ENCODE peak calls at places on chromosomes 12 and 14, in ten cellular contexts. G is body of pancreas, T is A549, I is adrenal gland, S is Peyer's patch, Y is K562, C is H54, N is upper lobe of left lung, F is tibial nerve, W is IMR-90. A is an unnamed sample.

GRCh38 chr12:81231574-81232368 is 153.9 kb downstream of the ACSS3 start:
- DNase-seq in G (no peak), T (no peak), I (no peak), S (no peak), Y (no peak), C (no peak), N (no peak), F (no peak), W (no peak), A (no peak)

GRCh38 chr12:28507867-28508266 is 317.6 kb downstream of the CCDC91 start:
- DNase-seq in G (no peak), T (no peak), I (no peak), S (no peak), Y (no peak), C (no peak), N (no peak), F (no peak), W (no peak), A (no peak)

GRCh38 chr12:9049520-9050133 is 60.3 kb downstream of the KLRG1 start:
- DNase-seq in G (no peak), T (peak; percentile 34), I (no peak), S (no peak), Y (peak; percentile 27), C (peak; percentile 15), N (no peak), F (no peak), W (peak; percentile 52), A (no peak)

GRCh38 chr14:50062438-50063039 is 53.8 kb downstream of the VCPKMT start:
- DNase-seq in G (peak; percentile 43), T (peak; percentile 72), I (peak; percentile 89), S (no peak), Y (peak; percentile 89), C (peak; percentile 33), N (peak; percentile 44), F (no peak), W (peak; percentile 83), A (no peak)

GRCh38 chr14:80634106-80634758 is 307.3 kb downstream of the CEP128 start:
- DNase-seq in G (no peak), T (no peak), I (no peak), S (no peak), Y (no peak), C (no peak), N (no peak), F (no peak), W (no peak), A (no peak)

GRCh38 chr12:118357327-118358007 is 15.2 kb downstream of the TAOK3 start:
- DNase-seq in G (peak; percentile 22), T (peak; percentile 56), I (peak; percentile 70), S (no peak), Y (peak; percentile 90), C (no peak), N (peak; percentile 56), F (no peak), W (peak; percentile 65), A (peak; percentile 51)

GRCh38 chr12:10641735-10642500 is 28.5 kb upstream of the MAGOHB start:
- DNase-seq in G (no peak), T (no peak), I (no peak), S (no peak), Y (no peak), C (peak; percentile 12), N (no peak), F (no peak), W (peak; percentile 73), A (no peak)

GRCh38 chr12:2654741-2655140 is 140.0 kb upstream of the FKBP4 start:
- DNase-seq in G (no peak), T (no peak), I (no peak), S (no peak), Y (no peak), C (no peak), N (no peak), F (no peak), W (no peak), A (peak; percentile 20)

GRCh38 chr12:125069616-125070015 is 4.4 kb downstream of the AACS start:
- DNase-seq in G (no peak), T (no peak), I (no peak), S (no peak), Y (no peak), C (no peak), N (no peak), F (no peak), W (no peak), A (no peak)

GRCh38 chr12:125068391-125068790 is 3.2 kb downstream of the AACS start:
- DNase-seq in G (no peak), T (no peak), I (no peak), S (no peak), Y (no peak), C (no peak), N (no peak), F (no peak), W (no peak), A (no peak)

GRCh38 chr12:125065021-125065752 is at the start of gene AACS:
- DNase-seq in G (peak; percentile 81), T (peak; percentile 83), I (peak; percentile 67), S (peak; percentile 92), Y (peak; percentile 96), C (peak; percentile 90), N (peak; percentile 75), F (peak; percentile 59), W (peak; percentile 64), A (peak; percentile 95)

GRCh38 chr12:125064492-125064891 is 743 bp upstream of the AACS start:
- DNase-seq in G (no peak), T (no peak), I (no peak), S (no peak), Y (no peak), C (no peak), N (no peak), F (no peak), W (no peak), A (no peak)

GRCh38 chr12:125065753-125066570 is 727 bp downstream of the AACS start:
- DNase-seq in G (no peak), T (peak; percentile 28), I (no peak), S (no peak), Y (no peak), C (no peak), N (no peak), F (no peak), W (no peak), A (no peak)
- TF ChIP-seq POLR2A in G (no peak), T (no peak), I (no peak), S (no peak), Y (no peak), C (no peak), N (no peak), F (no peak), W (no peak), A (no peak)

GRCh38 chr12:120726961-120727360 is 1.3 kb downstream of the ACADS start:
- DNase-seq in G (no peak), T (no peak), I (no peak), S (no peak), Y (no peak), C (no peak), N (no peak), F (no peak), W (no peak), A (no peak)

GRCh38 chr12:120724720-120725119 is 906 bp upstream of the ACADS start:
- DNase-seq in G (no peak), T (no peak), I (no peak), S (no peak), Y (no peak), C (no peak), N (no peak), F (no peak), W (no peak), A (no peak)

GRCh38 chr12:120725151-120725658 is 421 bp upstream of the ACADS start:
- DNase-seq in G (no peak), T (peak; percentile 18), I (no peak), S (no peak), Y (no peak), C (no peak), N (no peak), F (no peak), W (no peak), A (no peak)

GRCh38 chr12:120726510-120726793 is 826 bp downstream of the ACADS start:
- DNase-seq in G (no peak), T (no peak), I (no peak), S (no peak), Y (peak; percentile 20), C (no peak), N (no peak), F (no peak), W (no peak), A (no peak)

DNA sequence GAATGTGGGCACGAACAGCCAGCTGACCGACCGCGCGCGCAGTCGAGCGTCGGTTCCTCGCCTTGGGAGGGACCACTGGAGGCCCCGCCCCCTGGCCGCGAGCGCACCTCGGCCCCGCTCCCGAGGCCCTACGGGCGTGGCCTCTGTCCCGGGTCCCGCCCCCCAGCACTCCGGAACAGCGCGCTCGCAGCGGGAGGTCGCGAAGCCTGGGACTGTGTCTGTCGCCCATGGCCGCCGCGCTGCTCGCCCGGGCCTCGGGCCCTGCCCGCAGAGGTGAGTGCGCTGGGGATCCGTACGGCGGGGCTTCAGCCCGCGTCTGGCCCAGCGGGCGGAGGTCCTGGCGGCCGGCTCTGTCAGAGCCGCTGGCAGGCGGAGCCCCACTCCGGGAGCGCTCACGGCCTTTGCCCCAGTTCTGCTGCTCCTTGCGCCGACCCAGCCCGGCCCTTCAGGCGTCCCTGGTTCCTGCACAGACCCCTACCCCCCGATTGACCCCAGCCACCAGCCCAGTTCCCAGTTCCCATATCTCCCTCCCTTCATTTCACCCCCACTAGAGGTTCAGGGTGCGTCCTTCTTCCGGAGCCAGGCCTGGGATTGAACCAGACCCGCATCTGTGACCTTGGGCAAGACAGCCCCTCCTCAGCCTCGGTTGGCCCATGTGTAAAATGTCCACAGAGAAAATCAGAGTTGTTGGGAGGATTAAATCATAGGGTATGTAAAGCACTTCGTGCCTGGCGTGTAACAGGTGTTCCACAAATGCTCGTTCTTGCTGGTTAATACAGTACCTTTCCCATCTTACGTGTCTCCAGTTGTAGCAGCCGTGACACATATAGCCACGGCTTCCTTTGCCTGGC is at the start of gene ACADS:
- DNase-seq in G (peak; percentile 96), T (peak; percentile 96), I (peak; percentile 88), S (peak; percentile 95), Y (peak; percentile 98), C (peak; percentile 80), N (peak; percentile 95), F (peak; percentile 76), W (peak; percentile 67), A (peak; percentile 97)
- TF ChIP-seq POLR2A in G (peak; percentile 82), T (peak; percentile 64), I (peak; percentile 76), S (peak; percentile 88), Y (peak; percentile 87), C (peak; percentile 58), N (peak; percentile 42), F (no peak), W (no peak), A (no peak)

GRCh38 chr14:55416866-55417265 is 5.2 kb upstream of the ATG14 start:
- DNase-seq in G (no peak), T (no peak), I (no peak), S (no peak), Y (peak; percentile 28), C (no peak), N (no peak), F (no peak), W (no peak), A (no peak)

GRCh38 chr14:55412686-55413085 is 1.1 kb upstream of the ATG14 start:
- DNase-seq in G (no peak), T (no peak), I (no peak), S (no peak), Y (no peak), C (no peak), N (no peak), F (no peak), W (no peak), A (no peak)

GRCh38 chr14:55414551-55414950 is 2.9 kb upstream of the ATG14 start:
- DNase-seq in G (no peak), T (no peak), I (no peak), S (no peak), Y (no peak), C (no peak), N (no peak), F (no peak), W (no peak), A (no peak)

GRCh38 chr14:55411426-55412389 is at the start of gene ATG14:
- DNase-seq in G (peak; percentile 90), T (peak; percentile 91), I (peak; percentile 87), S (peak; percentile 85), Y (peak; percentile 92), C (peak; percentile 59), N (peak; percentile 84), F (peak; percentile 65), W (peak; percentile 76), A (peak; percentile 86)
- TF ChIP-seq POLR2A in G (peak; percentile 76), T (peak; percentile 52), I (peak; percentile 82), S (peak; percentile 49), Y (peak; percentile 78), C (no peak), N (no peak), F (no peak), W (peak; percentile 88), A (peak; percentile 33)

GRCh38 chr14:73612339-73613045 is at the start of gene ACOT6:
- DNase-seq in G (peak; percentile 79), T (peak; percentile 87), I (peak; percentile 79), S (peak; percentile 78), Y (peak; percentile 52), C (peak; percentile 85), N (peak; percentile 56), F (peak; percentile 34), W (peak; percentile 64), A (peak; percentile 91)
- TF ChIP-seq POLR2A in G (peak; percentile 58), T (peak; percentile 72), I (peak; percentile 55), S (no peak), Y (no peak), C (peak; percentile 55), N (no peak), F (peak; percentile 9), W (no peak), A (no peak)